ENCODE peak calls at places on chromosomes 11 and 22, in four cellular contexts. T is heart left ventricle, Y is gastrocnemius medialis, X is uterus. O is an unnamed sample.

GRCh38 chr11:121063728-121064127 is 37.3 kb upstream of the TECTA start:
- DNase-seq in T (no peak), Y (no peak), X (no peak), O (no peak)

GRCh38 chr11:134374891-134375550 is 37.0 kb downstream of the B3GAT1 start:
- DNase-seq in T (peak; percentile 14), Y (no peak), X (no peak), O (peak; percentile 51)

GRCh38 chr11:71420455-71421241 is 27.5 kb downstream of the DHCR7 start:
- DNase-seq in T (no peak), Y (no peak), X (no peak), O (no peak)

GRCh38 chr11:132334769-132335280 is 964.4 kb downstream of the NTM start:
- DNase-seq in T (no peak), Y (no peak), X (no peak), O (no peak)

GRCh38 chr11:106331163-106331562 is 253.7 kb downstream of the AASDHPPT start:
- DNase-seq in T (no peak), Y (no peak), X (no peak), O (no peak)

GRCh38 chr11:83641511-83641910 is 355.3 kb upstream of the CCDC90B start:
- DNase-seq in T (peak; percentile 58), Y (no peak), X (peak; percentile 46), O (no peak)

GRCh38 chr11:9895016-9895415 is 231.1 kb downstream of the SWAP70 start:
- DNase-seq in T (no peak), Y (no peak), X (no peak), O (no peak)

GRCh38 chr11:11538277-11538960 is 83.4 kb downstream of the GALNT18 start:
- DNase-seq in T (peak; percentile 87), Y (no peak), X (no peak), O (peak; percentile 73)

GRCh38 chr11:120817131-120817530 is 206.8 kb upstream of the TBCEL start:
- DNase-seq in T (peak; percentile 35), Y (no peak), X (no peak), O (no peak)

GRCh38 chr22:48957311-48957986 is 870.2 kb downstream of the BRD1 start:
- DNase-seq in T (no peak), Y (no peak), X (no peak), O (peak; percentile 75)

GRCh38 chr22:23137905-23138520 is 3.8 kb downstream of the RSPH14 start:
- DNase-seq in T (no peak), Y (no peak), X (no peak), O (no peak)

GRCh38 chr11:66183581-66184048 is 84.8 kb upstream of the RAB1B start:
- DNase-seq in T (no peak), Y (no peak), X (no peak), O (no peak)

GRCh38 chr11:113806403-113806802 is 26.8 kb downstream of the CLDN25 start:
- DNase-seq in T (no peak), Y (no peak), X (no peak), O (no peak)

GRCh38 chr22:27558658-27559371 is 242.7 kb downstream of the MN1 start:
- DNase-seq in T (no peak), Y (no peak), X (no peak), O (no peak)

GRCh38 chr11:62560566-62561103 is 13.1 kb downstream of the EEF1G start:
- DNase-seq in T (peak; percentile 88), Y (peak; percentile 94), X (peak; percentile 96), O (peak; percentile 94)

GRCh38 chr11:119806064-119806915 is 77.3 kb upstream of the NECTIN1 start:
- DNase-seq in T (peak; percentile 65), Y (no peak), X (no peak), O (no peak)

GRCh38 chr11:74849525-74850391 is 99.1 kb downstream of the XRRA1 start:
- DNase-seq in T (peak; percentile 50), Y (no peak), X (no peak), O (peak; percentile 80)

GRCh38 chr11:107567739-107568335 is 2.3 kb upstream of the ALKBH8 start:
- DNase-seq in T (no peak), Y (no peak), X (no peak), O (no peak)

GRCh38 chr22:48906177-48906835 is 921.4 kb downstream of the BRD1 start:
- DNase-seq in T (no peak), Y (no peak), X (no peak), O (no peak)

GRCh38 chr11:2760196-2760871 is 60.5 kb upstream of the KCNQ1OT1 start:
- DNase-seq in T (no peak), Y (no peak), X (no peak), O (peak; percentile 69)

GRCh38 chr11:6404341-6405038 is 14.2 kb downstream of the SMPD1 start:
- DNase-seq in T (no peak), Y (no peak), X (no peak), O (no peak)

GRCh38 chr11:14519692-14520085 is 497 bp downstream of the PSMA1 start:
- DNase-seq in T (no peak), Y (no peak), X (no peak), O (no peak)

GRCh38 chr11:45252134-45252856 is 33.8 kb downstream of the SYT13 start:
- DNase-seq in T (peak; percentile 68), Y (peak; percentile 28), X (no peak), O (peak; percentile 54)

GRCh38 chr11:84906995-84907394 is 720.1 kb downstream of the DLG2 start:
- DNase-seq in T (no peak), Y (no peak), X (no peak), O (no peak)

GRCh38 chr11:111573821-111574249 is 28.4 kb upstream of the SIK2 start:
- DNase-seq in T (peak; percentile 38), Y (peak; percentile 46), X (no peak), O (no peak)

GRCh38 chr22:17578129-17578754 is 14.9 kb downstream of the SLC25A18 start:
- DNase-seq in T (peak; percentile 84), Y (peak; percentile 42), X (no peak), O (no peak)

GRCh38 chr22:49107961-49108530 is 719.6 kb downstream of the BRD1 start:
- DNase-seq in T (no peak), Y (no peak), X (no peak), O (no peak)

GRCh38 chr11:44633641-44634040 is 68.2 kb downstream of the CD82 start:
- DNase-seq in T (no peak), Y (no peak), X (no peak), O (no peak)

DNA sequence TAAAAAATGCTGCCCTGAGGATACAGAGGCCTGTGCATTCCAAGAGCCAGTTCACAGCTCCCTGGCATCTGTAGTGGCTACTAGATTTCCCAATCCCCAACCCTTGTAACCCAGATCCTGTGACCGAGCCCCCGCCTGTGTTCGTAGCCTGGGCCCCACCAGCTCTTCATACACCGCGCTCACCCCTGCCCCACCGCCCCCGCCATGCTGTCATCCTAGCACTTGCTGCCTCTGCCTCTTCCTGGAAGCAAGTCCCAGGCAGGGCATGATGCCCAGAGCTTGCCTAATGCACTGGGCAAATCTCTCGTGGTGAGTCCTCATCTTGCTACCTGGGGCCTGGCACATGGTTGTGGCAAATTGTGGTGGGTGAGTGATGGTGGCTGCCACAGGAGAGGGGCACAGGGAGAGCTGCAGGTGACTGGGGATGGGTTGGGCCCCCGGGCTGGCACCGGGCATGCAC is 7.1 kb downstream of the MGAT3 start:
- DNase-seq in T (peak; percentile 79), Y (peak; percentile 44), X (no peak), O (no peak)
- H3K4me1 ChIP-seq in T (peaks cover 28% of the 10 kb centered on the region), Y (peaks cover 7% of the 10 kb centered on the region), X (no peaks in the 10 kb centered on the region), O (no peaks in the 10 kb centered on the region)

DNA sequence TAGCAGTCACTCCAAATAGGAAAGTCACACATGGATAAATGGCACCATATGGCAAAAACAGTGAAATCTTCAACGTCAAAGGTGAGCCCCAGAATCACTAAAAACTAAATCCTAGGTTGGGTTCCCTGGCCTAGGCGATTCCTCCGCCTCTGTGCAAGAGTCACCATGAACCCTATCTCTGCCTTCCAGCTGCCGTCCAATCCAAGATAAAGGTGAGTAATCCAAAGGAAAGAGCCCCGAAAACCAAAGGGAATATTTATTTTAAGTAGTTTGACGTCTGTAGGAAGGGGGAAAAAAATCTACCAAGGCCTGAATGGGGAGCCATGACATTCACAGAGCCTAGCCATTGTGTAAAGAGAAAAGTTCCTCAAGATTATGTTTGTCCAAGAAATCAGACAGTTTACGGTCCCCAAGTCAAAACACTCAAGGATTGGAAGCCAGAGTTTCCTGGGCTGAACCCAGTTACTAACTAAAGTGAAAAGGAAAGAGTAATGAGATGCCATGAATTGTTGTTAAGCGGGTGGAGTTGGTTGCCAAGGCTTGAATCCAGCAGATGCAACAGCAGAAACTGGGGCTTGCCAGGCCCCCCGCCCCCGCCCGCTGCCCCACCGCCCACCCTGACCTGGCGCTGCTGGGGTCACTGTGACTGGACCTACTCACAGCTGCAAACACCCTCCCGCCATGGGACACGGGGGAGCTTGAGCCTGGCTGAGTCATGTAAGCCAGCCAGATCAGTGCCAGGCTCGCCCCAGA is 39.7 kb upstream of the ETS1 start:
- DNase-seq in T (no peak), Y (no peak), X (no peak), O (no peak)
- H3K4me1 ChIP-seq in T (no peaks in the 10 kb centered on the region), Y (peaks cover 17% of the 10 kb centered on the region), X (no peaks in the 10 kb centered on the region), O (no peaks in the 10 kb centered on the region)

DNA sequence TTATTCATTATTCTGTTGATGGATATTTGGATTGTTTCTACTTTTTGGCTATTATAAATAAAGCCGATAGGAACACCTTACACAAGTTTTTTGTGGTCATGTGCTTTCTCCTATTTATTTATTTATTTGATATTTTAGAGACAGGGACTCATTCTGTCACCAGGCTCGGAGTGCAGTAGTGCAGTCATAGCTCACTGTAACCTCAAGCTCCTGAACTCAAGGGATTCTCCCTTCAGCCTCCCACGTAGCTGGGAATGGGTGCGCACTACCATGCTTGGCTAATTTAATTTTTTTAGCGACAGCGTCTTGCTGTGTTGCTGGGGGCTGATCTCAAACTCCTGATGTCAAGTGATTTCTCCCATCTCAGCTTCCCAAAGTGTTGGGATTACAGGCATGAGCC is 135.1 kb downstream of the UVRAG start:
- DNase-seq in T (no peak), Y (no peak), X (no peak), O (peak; percentile 12)
- H3K4me1 ChIP-seq in T (peaks cover 21% of the 10 kb centered on the region), Y (peaks cover 46% of the 10 kb centered on the region), X (no peaks in the 10 kb centered on the region), O (peaks cover 12% of the 10 kb centered on the region)

DNA sequence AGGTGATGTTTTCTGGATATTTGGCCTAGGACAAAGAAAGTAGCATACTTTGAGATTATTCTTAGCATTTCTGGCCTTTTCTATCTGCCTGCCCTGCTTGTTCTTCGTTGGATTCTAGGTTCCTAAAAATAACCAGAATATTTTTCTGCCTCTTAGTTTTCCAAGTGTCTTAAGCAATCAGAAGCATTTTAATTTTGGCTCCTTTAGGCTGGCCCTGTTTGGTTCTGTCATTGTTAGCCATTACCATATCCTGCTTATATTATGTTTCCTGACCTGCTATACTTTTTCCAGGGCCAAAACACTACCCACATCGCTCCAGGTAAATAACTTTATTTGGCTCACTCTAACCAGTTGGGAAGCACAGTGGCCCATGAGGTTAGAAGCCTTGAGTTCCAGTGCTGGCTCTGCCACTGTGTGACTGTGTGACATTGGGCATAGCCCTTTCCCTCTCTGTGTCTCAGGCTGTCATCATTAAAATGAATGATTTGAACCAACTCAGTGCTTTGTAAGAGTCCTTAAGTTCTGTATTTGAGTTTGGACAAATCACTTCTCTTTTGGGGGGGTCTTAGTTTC is 91.1 kb downstream of the STIM1 start:
- DNase-seq in T (no peak), Y (no peak), X (no peak), O (no peak)
- H3K4me1 ChIP-seq in T (peaks cover 45% of the 10 kb centered on the region), Y (peaks cover 91% of the 10 kb centered on the region), X (peaks cover 25% of the 10 kb centered on the region), O (peaks cover 32% of the 10 kb centered on the region)

GRCh38 chr22:20434773-20435172 is 2.9 kb downstream of the SCARF2 start:
- DNase-seq in T (no peak), Y (no peak), X (peak; percentile 8), O (peak; percentile 19)
- H3K4me1 ChIP-seq in T (peaks cover 4% of the 10 kb centered on the region), Y (peaks cover 18% of the 10 kb centered on the region), X (no peaks in the 10 kb centered on the region), O (no peaks in the 10 kb centered on the region)

O was measured in aorta.